ENCODE peak calls at places on chromosomes 7 and 10, in five cellular contexts. L is hepatocyte, H is cardiac fibroblast, T is fibroblast of lung, E is esophagus squamous epithelium. N is an unnamed sample.

GRCh38 chr10:77548671-77549070 is 88.9 kb downstream of the KCNMA1 start:
- DNase-seq in L (no peak), H (no peak), T (no peak), E (no peak), N (no peak)

GRCh38 chr10:44201656-44202055 is 183.2 kb downstream of the CXCL12 start:
- DNase-seq in L (no peak), H (no peak), T (no peak), E (no peak), N (no peak)

GRCh38 chr10:114313866-114314265 is 74.8 kb downstream of the VWA2 start:
- DNase-seq in L (no peak), H (no peak), T (no peak), E (no peak), N (no peak)

GRCh38 chr10:114691442-114691941 is 33.4 kb upstream of the ABLIM1 start:
- DNase-seq in L (no peak), H (peak), T (peak), E (no peak), N (no peak)

GRCh38 chr7:156932006-156932405 is 17.5 kb upstream of the NOM1 start:
- DNase-seq in L (no peak), H (peak), T (no peak), E (no peak), N (no peak)

GRCh38 chr7:75885011-75885410 is 6.2 kb downstream of the RHBDD2 start:
- DNase-seq in L (no peak), H (no peak), T (no peak), E (no peak), N (no peak)

GRCh38 chr10:69348824-69349541 is 67.7 kb downstream of the TACR2 start:
- DNase-seq in L (no peak), H (peak), T (peak), E (no peak), N (peak)

GRCh38 chr10:110007171-110007700 is 548 bp upstream of the ADD3 start:
- DNase-seq in L (no peak), H (no peak), T (no peak), E (peak), N (no peak)

GRCh38 chr10:106571216-106571954 is 593.1 kb downstream of the SORCS1 start:
- DNase-seq in L (peak), H (peak), T (peak), E (no peak), N (no peak)

GRCh38 chr7:149787428-149788299 is 14.3 kb upstream of the ZNF467 start:
- DNase-seq in L (no peak), H (no peak), T (no peak), E (no peak), N (no peak)

GRCh38 chr7:116417593-116418345 is 81.8 kb upstream of the CAV2 start:
- DNase-seq in L (no peak), H (peak), T (no peak), E (no peak), N (no peak)

GRCh38 chr7:122518488-122518887 is 180.4 kb downstream of the RNF133 start:
- DNase-seq in L (no peak), H (no peak), T (no peak), E (no peak), N (no peak)

GRCh38 chr7:113521468-113521867 is 397.3 kb downstream of the PPP1R3A start:
- DNase-seq in L (no peak), H (no peak), T (peak), E (no peak), N (no peak)

GRCh38 chr10:110209926-110210662 is 2.7 kb downstream of the MXI1 start:
- DNase-seq in L (peak), H (peak), T (peak), E (no peak), N (no peak)

GRCh38 chr10:44650576-44651394 is 260.4 kb upstream of the TMEM72 start:
- DNase-seq in L (no peak), H (peak), T (no peak), E (no peak), N (no peak)

GRCh38 chr10:17273403-17273802 is 45.4 kb downstream of the VIM start:
- DNase-seq in L (peak), H (peak), T (peak), E (no peak), N (no peak)

GRCh38 chr7:157061979-157062378 is 51.5 kb upstream of the MNX1 start:
- DNase-seq in L (no peak), H (no peak), T (no peak), E (no peak), N (no peak)

GRCh38 chr10:132394936-132395703 is 1.9 kb upstream of the PWWP2B start:
- DNase-seq in L (no peak), H (no peak), T (no peak), E (no peak), N (no peak)

GRCh38 chr7:103336781-103337180 is 7.8 kb downstream of the DNAJC2 start:
- DNase-seq in L (no peak), H (no peak), T (no peak), E (no peak), N (no peak)

GRCh38 chr10:42827201-42827600 is 44.6 kb downstream of the BMS1 start:
- DNase-seq in L (no peak), H (no peak), T (no peak), E (no peak), N (no peak)
- TF ChIP-seq CTCF in L (no peak), H (no peak), T (peak), E (no peak), N (no peak)

GRCh38 chr7:100606313-100606712 is 4.2 kb downstream of the PCOLCE start:
- DNase-seq in L (no peak), H (no peak), T (no peak), E (no peak), N (no peak)

GRCh38 chr7:100602889-100603696 is 930 bp downstream of the PCOLCE start:
- DNase-seq in L (peak), H (peak), T (peak), E (no peak), N (peak)

GRCh38 chr7:100603697-100604077 is 1.5 kb downstream of the PCOLCE start:
- DNase-seq in L (no peak), H (no peak), T (peak), E (no peak), N (no peak)

GRCh38 chr7:100604976-100605911 is 3.1 kb downstream of the PCOLCE start:
- DNase-seq in L (peak), H (no peak), T (no peak), E (no peak), N (no peak)

GRCh38 chr7:100604078-100604975 is 2.2 kb downstream of the PCOLCE start:
- DNase-seq in L (peak), H (peak), T (peak), E (no peak), N (no peak)
- TF ChIP-seq CTCF in L (peak), H (peak), T (peak), E (peak), N (peak)

DNA sequence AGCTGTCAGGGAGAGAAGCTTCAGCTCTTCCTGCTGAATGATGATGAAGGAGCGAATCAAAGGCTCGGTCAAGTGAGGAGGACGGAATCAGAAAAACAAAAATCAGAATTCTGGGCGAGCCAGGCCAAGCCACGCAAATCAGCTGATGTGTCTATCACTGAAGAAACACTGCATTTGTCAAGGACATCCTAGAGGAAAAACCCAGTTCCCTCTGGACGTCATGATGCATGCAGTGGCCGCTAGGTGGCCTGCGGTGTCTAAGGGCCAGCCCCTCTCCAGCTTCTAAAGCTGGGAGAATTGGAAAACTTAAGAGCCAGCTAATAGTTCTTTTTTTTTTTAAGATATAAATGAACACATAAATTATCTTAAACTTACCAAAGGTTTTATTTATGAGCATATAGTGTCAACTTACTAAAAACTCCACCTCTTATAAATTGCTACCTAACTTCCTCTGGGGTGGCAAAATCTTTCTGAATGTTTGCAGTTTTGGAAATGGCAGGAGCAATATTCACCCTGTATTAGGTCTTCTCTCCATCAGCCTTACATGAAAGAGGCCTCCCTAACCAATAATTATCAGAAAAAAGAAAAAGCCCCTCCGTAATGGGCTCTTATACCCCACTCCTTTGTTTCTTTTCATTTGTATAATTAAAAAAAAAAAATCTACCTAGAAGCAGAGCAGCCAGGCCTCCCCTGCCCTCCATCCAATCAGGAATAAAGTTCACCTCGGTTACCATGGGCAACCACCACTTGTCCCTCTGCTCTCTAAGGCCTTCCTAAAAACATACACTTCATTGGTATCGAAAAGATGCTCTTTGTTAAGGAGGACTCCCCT is 186.8 kb downstream of the USP6NL start:
- DNase-seq in L (peak), H (peak), T (peak), E (no peak), N (peak)
- TF ChIP-seq CTCF in L (peak), H (peak), T (peak), E (peak), N (peak)

GRCh38 chr7:99599836-99600235 is 1.8 kb downstream of the TMEM225B start:
- DNase-seq in L (no peak), H (no peak), T (no peak), E (no peak), N (no peak)
- TF ChIP-seq CTCF in L (no peak), H (no peak), T (no peak), E (no peak), N (no peak)

GRCh38 chr10:89548673-89549072 is 13.3 kb upstream of the SLC16A12 start:
- DNase-seq in L (no peak), H (no peak), T (no peak), E (no peak), N (no peak)

GRCh38 chr10:89543841-89544240 is 8.4 kb upstream of the SLC16A12 start:
- DNase-seq in L (no peak), H (no peak), T (no peak), E (no peak), N (no peak)

GRCh38 chr10:89549510-89549909 is 14.1 kb upstream of the SLC16A12 start:
- DNase-seq in L (no peak), H (no peak), T (no peak), E (no peak), N (no peak)

GRCh38 chr10:89550509-89550908 is 15.1 kb upstream of the SLC16A12 start:
- DNase-seq in L (peak), H (peak), T (peak), E (no peak), N (no peak)

GRCh38 chr10:89547853-89548513 is 12.6 kb upstream of the SLC16A12 start:
- DNase-seq in L (no peak), H (no peak), T (no peak), E (no peak), N (no peak)
- TF ChIP-seq CTCF in L (no peak), H (no peak), T (no peak), E (no peak), N (no peak)

DNA sequence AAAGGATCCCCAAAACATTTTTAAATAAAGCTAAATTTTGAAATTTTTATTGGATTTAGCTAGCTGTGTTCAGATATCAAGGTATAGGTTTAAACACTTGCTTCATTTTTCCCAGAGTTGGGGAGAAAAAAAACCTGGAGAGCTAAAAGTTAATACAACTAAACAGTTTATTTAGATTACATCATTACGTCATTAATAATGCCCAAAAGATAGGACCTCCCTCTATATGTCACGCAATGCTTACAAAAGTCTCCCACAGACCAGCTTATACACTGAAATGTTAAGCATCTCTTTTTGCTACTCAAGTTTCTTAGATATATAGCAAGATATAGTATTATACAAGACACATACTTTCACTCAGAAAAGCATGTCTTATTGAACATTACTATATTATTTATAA is 160.0 kb upstream of the SEMA3E start:
- DNase-seq in L (no peak), H (no peak), T (no peak), E (no peak), N (no peak)
- TF ChIP-seq CTCF in L (no peak), H (no peak), T (no peak), E (no peak), N (no peak)

DNA sequence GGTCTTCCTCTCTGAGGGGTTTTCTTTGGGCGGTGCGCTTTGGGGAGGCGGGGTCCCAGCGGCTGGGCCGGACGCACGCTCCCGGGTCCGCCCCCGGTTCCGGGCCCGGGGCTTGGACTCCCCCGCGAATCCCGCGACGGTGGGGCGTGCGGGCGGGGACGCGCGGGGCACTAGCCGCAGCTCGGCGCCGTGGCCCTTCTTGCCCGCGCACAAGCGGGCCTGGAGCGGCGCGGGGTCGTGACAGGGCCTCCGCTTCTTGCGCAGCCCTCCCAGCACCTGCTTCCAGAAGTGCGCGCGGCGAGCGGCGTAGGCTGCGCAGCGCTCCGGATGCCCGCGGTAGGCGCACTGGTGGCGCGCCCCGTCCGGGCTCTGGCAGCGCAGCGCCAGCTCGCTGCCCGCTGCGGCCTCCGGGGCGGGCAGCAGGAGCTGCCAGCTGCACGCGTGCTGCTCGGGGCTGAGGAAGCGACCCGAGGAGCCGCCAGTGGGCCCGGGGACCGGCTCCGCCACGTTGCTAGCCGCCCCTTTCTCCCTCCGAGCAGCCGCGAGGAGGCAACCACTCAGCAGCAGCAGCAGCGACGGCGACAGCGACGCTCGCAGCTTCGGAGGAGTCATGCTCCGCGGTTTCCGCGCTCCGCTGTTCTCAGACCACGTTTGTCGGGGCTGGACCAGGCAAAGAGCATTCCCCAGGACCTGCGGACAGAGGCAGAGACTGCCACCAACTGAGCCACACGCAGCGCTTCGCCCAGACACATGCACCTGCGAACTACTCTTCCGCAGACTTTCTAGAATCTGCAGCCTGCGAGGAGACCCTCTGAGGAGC is 718 bp downstream of the FGFBP3 start:
- DNase-seq in L (peak), H (peak), T (peak), E (peak), N (no peak)
- TF ChIP-seq CTCF in L (peak), H (peak), T (peak), E (peak), N (peak)

GRCh38 chr10:89645742-89646172 is 715 bp upstream of the PANK1 start:
- DNase-seq in L (peak), H (no peak), T (no peak), E (no peak), N (no peak)

GRCh38 chr10:89643431-89643811 is 1.6 kb downstream of the PANK1 start:
- DNase-seq in L (no peak), H (no peak), T (no peak), E (no peak), N (no peak)

GRCh38 chr10:89644691-89644966 is 413 bp downstream of the PANK1 start:
- DNase-seq in L (no peak), H (no peak), T (no peak), E (no peak), N (no peak)

GRCh38 chr10:89644967-89645741 is at the start of gene PANK1:
- DNase-seq in L (peak), H (peak), T (peak), E (peak), N (peak)

DNA sequence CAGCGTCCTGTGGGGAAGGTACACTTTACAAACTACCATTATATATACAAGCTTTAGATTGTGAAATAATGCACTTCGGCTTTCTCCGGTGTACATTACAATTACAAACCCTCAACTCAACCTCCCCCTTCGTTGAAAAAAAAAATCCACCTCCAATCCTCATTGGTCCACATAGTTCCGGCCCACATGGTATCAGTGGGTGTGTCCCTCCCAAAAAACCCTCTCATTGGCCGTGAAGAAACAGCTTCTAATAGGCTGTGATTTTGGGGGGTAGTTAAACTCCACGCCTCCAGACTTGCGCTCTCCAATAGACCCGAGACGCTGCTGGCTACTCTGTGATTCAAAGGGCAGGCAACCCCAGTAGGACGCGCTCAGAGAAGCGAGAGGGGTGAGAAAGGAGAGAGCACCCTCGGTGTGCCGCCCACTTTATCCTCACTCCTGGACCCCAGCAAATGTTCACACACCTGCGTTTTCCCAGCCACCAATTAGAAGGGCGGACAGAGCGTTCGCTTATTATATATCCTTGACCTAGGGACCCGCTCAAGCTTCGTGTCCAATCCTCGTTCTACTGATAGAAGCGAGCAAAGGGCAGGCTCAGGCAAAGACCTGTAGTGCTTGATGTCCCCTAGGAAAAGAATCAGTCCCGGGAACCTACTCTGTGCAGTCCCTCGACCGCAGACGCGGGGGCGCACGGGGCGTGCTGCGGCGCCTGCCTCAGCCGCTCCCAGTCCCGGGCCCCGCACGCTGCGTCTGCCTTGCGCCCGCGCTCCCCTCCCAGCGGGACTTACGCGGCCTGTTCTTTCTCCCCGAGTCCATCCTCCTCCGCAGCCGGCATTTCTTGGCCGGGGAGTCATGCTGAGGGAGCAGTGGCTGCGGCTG is 991 bp downstream of the PANK1 start:
- DNase-seq in L (peak), H (peak), T (peak), E (peak), N (peak)
- TF ChIP-seq CTCF in L (no peak), H (no peak), T (no peak), E (no peak), N (no peak)

DNA sequence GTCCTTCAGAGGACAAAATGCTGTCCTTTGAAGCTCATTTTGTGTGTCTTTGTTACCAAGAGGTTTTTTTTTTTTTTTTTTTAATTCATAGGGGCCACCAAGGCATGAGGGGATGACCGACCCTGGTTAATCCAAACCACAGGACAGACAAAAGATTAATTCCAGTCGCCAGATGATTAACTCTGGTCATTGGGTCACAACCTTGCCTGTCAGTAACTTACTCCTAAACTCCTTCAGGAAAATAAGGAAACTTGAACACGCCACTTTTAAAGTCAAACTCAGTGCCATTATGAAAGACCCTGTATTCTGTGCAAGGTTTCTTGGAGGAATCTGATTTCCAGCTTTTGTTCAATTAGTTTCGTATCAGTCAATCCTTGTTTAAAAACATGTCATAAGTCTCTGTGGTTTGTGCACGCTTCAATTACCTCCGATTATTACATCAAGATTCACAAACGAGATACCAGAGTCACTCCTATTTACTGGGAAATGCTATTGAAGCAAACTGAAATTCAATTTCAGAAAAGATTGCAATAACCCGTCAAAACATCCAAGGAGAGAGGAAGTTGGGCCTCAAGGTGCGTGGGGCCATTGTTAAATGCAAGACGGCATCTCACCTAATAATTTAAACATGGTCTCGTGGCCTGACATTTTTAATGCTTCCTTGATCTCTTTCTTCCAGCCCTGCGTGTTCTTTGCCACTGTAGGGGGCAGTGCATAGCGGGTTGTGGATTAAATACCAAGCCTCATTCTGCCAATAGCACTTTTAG is 44.0 kb downstream of the NRP1 start:
- DNase-seq in L (no peak), H (no peak), T (no peak), E (no peak), N (no peak)
- TF ChIP-seq CTCF in L (peak), H (no peak), T (peak), E (no peak), N (peak)

DNA sequence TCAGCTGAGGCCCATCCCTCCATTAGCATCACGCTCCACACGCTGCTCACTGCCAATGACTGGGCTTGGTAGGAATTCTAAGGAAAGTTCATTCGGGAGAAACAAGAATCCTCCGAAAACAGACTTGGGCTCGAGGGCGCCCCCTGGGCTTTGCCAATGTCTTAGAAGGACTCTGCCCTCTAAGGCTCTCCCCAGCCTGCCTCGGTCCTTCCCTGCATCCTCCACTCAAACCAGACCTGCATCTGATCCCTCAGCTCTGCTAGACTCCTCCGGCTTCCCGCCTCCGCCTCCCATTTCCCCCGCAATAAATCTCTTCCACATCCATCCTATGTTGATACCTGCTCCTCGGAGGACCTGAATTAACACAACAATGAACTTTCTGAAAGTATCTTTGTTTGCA is 177.6 kb downstream of the PLPP4 start:
- DNase-seq in L (no peak), H (no peak), T (no peak), E (no peak), N (no peak)
- TF ChIP-seq CTCF in L (peak), H (no peak), T (no peak), E (no peak), N (no peak)